ENCODE peak calls at places on chromosomes 16 and 17, in five cellular contexts. Y, N, J, Q and S are unnamed samples.

GRCh38 chr17:70037498-70037897 is 37.5 kb upstream of the KCNJ16 start:
- DNase-seq in Y (no peak), N (no peak), J (no peak), Q (no peak), S (no peak)

GRCh38 chr17:32103476-32104113 is 38.7 kb upstream of the RHOT1 start:
- DNase-seq in Y (peak; percentile 72), N (no peak), J (peak; percentile 33), Q (peak; percentile 47), S (peak; percentile 54)

GRCh38 chr16:11620243-11621003 is 33.7 kb upstream of the LITAF start:
- DNase-seq in Y (no peak), N (no peak), J (no peak), Q (no peak), S (no peak)

GRCh38 chr16:75319513-75320401 is 68.3 kb upstream of the BCAR1 start:
- DNase-seq in Y (peak; percentile 92), N (no peak), J (peak; percentile 90), Q (no peak), S (peak; percentile 93)

GRCh38 chr17:83110755-83111154 is 31.3 kb downstream of the METRNL start:
- DNase-seq in Y (peak; percentile 64), N (no peak), J (no peak), Q (no peak), S (no peak)

GRCh38 chr16:73019456-73020362 is 28.2 kb downstream of the ZFHX3 start:
- DNase-seq in Y (peak; percentile 50), N (no peak), J (peak; percentile 36), Q (no peak), S (peak; percentile 44)

GRCh38 chr17:75518201-75518600 is 1.9 kb downstream of the TSEN54 start:
- DNase-seq in Y (no peak), N (no peak), J (no peak), Q (no peak), S (no peak)

GRCh38 chr16:48114410-48114809 is 41.4 kb downstream of the ABCC12 start:
- DNase-seq in Y (no peak), N (no peak), J (no peak), Q (no peak), S (no peak)

GRCh38 chr17:80482058-80482318 is 5.6 kb upstream of the NPTX1 start:
- DNase-seq in Y (no peak), N (no peak), J (no peak), Q (no peak), S (no peak)

GRCh38 chr17:57124053-57124452 is 39.0 kb downstream of the AKAP1 start:
- DNase-seq in Y (no peak), N (no peak), J (no peak), Q (no peak), S (no peak)

GRCh38 chr16:49441366-49441780 is 67.8 kb downstream of the C16orf78 start:
- DNase-seq in Y (no peak), N (peak; percentile 40), J (no peak), Q (no peak), S (peak; percentile 3)

GRCh38 chr17:29948460-29949185 is 7.2 kb downstream of the EFCAB5 start:
- DNase-seq in Y (no peak), N (no peak), J (no peak), Q (no peak), S (peak; percentile 17)

GRCh38 chr16:10579965-10580918 is at the start of gene EMP2:
- DNase-seq in Y (peak; percentile 60), N (peak; percentile 86), J (no peak), Q (no peak), S (peak; percentile 78)

GRCh38 chr16:69448470-69449193 is 24.2 kb downstream of the CYB5B start:
- DNase-seq in Y (peak; percentile 67), N (no peak), J (no peak), Q (no peak), S (peak; percentile 73)

GRCh38 chr16:4472880-4473279 is 1.5 kb downstream of the NMRAL1 start:
- DNase-seq in Y (no peak), N (no peak), J (no peak), Q (no peak), S (no peak)
- TF ChIP-seq CTCF in Y (no peak), N (no peak), J (no peak), Q (no peak), S (no peak)

DNA sequence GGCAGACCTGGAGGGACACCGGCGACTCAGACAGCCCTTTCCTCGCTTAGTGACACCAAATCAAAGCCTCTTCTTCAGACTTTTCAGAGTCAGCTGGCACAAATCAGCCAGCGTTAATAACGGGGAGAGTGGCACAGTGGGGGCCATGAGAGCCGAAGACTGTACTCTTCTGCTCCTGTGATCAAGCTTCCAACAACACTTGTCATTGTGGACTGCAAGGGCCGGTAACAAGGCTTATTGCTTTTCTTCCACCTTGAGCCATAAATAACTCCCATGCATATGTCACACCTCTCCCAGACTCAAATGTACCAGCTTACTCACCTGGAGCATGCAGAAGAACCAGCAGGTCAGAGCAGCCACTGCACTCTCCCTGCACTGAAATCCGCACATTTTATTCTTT is 12.8 kb downstream of the FLCN start:
- DNase-seq in Y (no peak), N (no peak), J (no peak), Q (no peak), S (no peak)
- TF ChIP-seq CTCF in Y (no peak), N (no peak), J (no peak), Q (no peak), S (no peak)

DNA sequence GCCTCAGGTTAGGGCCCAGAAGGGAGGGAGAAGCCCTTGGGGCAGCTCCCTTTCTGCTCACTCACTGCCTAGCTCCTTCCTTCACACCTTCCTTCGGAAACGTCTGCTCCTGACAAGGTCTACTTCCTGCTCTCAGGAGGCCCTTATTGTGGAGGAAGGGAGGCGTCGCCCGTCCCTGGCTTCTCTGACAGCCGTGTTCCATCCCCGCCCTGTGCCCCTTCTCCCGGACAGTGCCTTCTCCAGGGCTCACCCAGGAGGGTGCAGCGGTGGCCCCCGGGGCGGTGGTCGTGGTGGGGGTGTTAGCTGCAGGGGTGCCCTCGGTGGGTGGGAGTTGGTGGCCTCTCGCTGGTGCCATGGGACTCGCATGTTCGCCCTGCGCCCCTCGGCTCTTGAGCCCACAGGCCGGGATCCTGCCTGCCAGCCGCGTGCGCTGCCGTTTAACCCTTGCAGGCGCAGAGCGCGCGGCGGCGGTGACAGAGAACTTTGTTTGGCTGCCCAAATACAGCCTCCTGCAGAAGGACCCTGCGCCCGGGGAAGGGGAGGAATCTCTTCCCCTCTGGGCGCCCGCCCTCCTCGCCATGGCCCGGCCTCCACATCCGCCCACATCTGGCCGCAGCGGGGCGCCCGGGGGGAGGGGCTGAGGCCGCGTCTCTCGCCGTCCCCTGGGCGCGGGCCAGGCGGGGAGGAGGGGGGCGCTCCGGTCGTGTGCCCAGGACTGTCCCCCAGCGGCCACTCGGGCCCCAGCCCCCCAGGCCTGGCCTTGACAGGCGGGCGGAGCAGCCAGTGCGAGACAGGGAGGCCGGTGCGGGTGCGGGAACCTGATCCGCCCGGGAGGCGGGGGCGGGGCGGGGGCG is 231.9 kb downstream of the SEC14L1 start:
- DNase-seq in Y (peak; percentile 84), N (peak; percentile 94), J (no peak), Q (peak; percentile 65), S (peak; percentile 91)
- TF ChIP-seq CTCF in Y (no peak), N (no peak), J (no peak), Q (no peak), S (no peak)

DNA sequence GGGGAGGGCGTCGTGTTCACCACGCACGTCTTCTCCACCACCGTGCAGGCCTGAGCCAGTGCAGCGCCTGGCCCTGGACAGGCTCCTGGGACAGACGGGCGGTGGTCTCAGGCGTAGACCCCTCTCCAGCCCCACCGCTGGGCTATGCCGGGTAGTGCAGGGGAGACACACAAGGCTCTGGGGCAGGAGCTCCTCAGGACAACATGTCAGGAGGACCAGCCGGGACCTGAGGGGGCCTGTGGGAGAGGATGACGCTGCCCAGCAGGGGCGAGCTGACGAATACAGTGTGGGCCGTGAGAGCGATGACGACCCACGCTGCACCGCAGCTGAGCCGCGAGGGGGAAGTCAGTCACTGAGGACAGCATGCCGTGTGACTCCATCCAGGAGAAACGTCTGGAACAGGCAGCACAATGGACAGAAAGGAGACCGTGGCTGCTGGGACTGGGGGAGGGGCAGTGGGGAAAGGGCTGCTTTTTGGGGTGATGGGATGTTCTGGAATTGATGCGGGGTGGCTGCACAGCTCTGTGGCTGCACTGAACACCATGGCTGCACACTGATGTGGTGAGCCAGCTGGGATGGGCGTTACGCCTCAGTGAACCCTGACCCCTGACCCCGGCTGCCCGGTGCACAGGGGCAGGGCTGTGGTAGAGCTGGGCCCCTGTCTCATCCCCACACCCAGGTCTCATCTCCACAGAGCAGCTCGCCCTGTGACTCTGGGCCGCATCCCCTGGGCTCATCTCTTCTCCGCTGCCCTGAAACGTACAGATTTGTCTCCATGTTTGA is 20.2 kb downstream of the DNASE1 start:
- DNase-seq in Y (no peak), N (peak; percentile 69), J (no peak), Q (no peak), S (no peak)
- TF ChIP-seq CTCF in Y (no peak), N (no peak), J (no peak), Q (no peak), S (no peak)

GRCh38 chr17:68792042-68792685 is 163.0 kb downstream of the ABCA8 start:
- DNase-seq in Y (peak; percentile 97), N (no peak), J (peak; percentile 18), Q (no peak), S (peak; percentile 92)

GRCh38 chr17:68790931-68791330 is 164.3 kb downstream of the ABCA8 start:
- DNase-seq in Y (peak; percentile 99), N (no peak), J (no peak), Q (no peak), S (peak; percentile 53)

GRCh38 chr17:68792873-68793272 is 162.3 kb downstream of the ABCA8 start:
- DNase-seq in Y (peak; percentile 13), N (no peak), J (no peak), Q (no peak), S (no peak)

GRCh38 chr17:68790481-68790880 is 164.7 kb downstream of the ABCA8 start:
- DNase-seq in Y (peak; percentile 89), N (no peak), J (no peak), Q (no peak), S (peak; percentile 29)

GRCh38 chr17:68794636-68795503 is 160.3 kb downstream of the ABCA8 start:
- DNase-seq in Y (peak; percentile 87), N (no peak), J (peak; percentile 42), Q (peak; percentile 47), S (peak; percentile 79)
- TF ChIP-seq CTCF in Y (peak; percentile 60), N (no peak), J (peak; percentile 47), Q (peak; percentile 53), S (peak; percentile 48)

GRCh38 chr16:5058476-5058875 is 7.3 kb downstream of the C16orf89 start:
- DNase-seq in Y (no peak), N (peak; percentile 33), J (no peak), Q (no peak), S (peak; percentile 39)
- TF ChIP-seq CTCF in Y (no peak), N (no peak), J (peak; percentile 27), Q (no peak), S (peak; percentile 43)

DNA sequence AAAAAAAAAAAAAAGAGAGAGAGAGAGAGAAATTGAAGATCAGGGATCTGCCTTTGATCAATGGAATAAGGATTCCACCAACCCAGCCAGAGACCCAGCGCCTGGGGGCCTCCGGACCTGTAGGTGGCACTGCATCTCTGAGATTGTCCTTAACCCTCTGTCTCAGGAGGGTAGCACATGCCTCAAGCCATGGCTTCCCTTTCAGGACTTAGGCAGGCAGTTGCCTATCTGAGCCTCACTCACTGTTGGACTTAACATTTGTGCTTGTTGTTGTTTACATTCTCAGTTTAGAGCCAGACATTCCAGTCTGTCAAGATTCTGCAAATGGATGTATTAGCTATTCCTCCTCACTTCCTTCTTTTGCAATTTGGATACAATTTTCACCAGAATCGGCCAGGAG is 5.1 kb upstream of the SCNN1B start:
- DNase-seq in Y (no peak), N (no peak), J (no peak), Q (no peak), S (no peak)
- TF ChIP-seq CTCF in Y (no peak), N (no peak), J (no peak), Q (no peak), S (no peak)